ENCODE peak calls at places on chromosomes 3 and 15, in four cellular contexts. N, U, H and C are unnamed samples.
A peak's percentile ranks its signal among the peaks of the same experiment; 100 is the strongest.

GRCh38 chr15:72118400-72118978 is at the start of gene SENP8:
- DNase-seq in N (no peak), U (no peak), H (peak; percentile 93), C (no peak)

GRCh38 chr3:126746395-126747177 is 42.5 kb downstream of the CHCHD6 start:
- DNase-seq in N (no peak), U (peak; percentile 74), H (peak; percentile 55), C (no peak)

GRCh38 chr15:54979949-54980348 is 216.8 kb downstream of the RSL24D1 start:
- DNase-seq in N (no peak), U (no peak), H (no peak), C (no peak)

GRCh38 chr3:168671091-168671490 is 575.4 kb upstream of the GOLIM4 start:
- DNase-seq in N (peak; percentile 51), U (no peak), H (no peak), C (peak; percentile 5)

GRCh38 chr3:186105543-186105942 is 3.3 kb downstream of the ETV5 start:
- DNase-seq in N (no peak), U (no peak), H (no peak), C (no peak)

GRCh38 chr3:13110678-13111116 is 37.5 kb upstream of the IQSEC1 start:
- DNase-seq in N (peak; percentile 67), U (peak; percentile 36), H (peak; percentile 20), C (peak; percentile 70)

GRCh38 chr3:86785381-86785780 is 205.6 kb downstream of the VGLL3 start:
- DNase-seq in N (no peak), U (no peak), H (peak; percentile 81), C (no peak)

GRCh38 chr3:153658151-153658550 is 463.0 kb upstream of the ARHGEF26 start:
- DNase-seq in N (no peak), U (no peak), H (peak; percentile 75), C (no peak)

GRCh38 chr3:183008303-183008702 is 28.0 kb upstream of the DCUN1D1 start:
- DNase-seq in N (no peak), U (no peak), H (no peak), C (no peak)

GRCh38 chr15:69400850-69401249 is 13.3 kb upstream of the KIF23 start:
- DNase-seq in N (no peak), U (no peak), H (no peak), C (no peak)

GRCh38 chr15:74789171-74789627 is 7.3 kb downstream of the CSK start:
- DNase-seq in N (peak; percentile 89), U (no peak), H (no peak), C (no peak)

GRCh38 chr3:34882764-34883163 is 756.6 kb upstream of the ARPP21 start:
- DNase-seq in N (no peak), U (no peak), H (peak; percentile 28), C (no peak)

GRCh38 chr15:60973637-60974415 is 255.3 kb downstream of the RORA start:
- DNase-seq in N (no peak), U (no peak), H (peak; percentile 46), C (no peak)

GRCh38 chr3:81485444-81485865 is 276.0 kb downstream of the GBE1 start:
- DNase-seq in N (peak; percentile 12), U (no peak), H (peak; percentile 82), C (no peak)

GRCh38 chr3:103127737-103128136 is 692.9 kb downstream of the ZPLD1 start:
- DNase-seq in N (no peak), U (no peak), H (peak; percentile 60), C (no peak)

GRCh38 chr3:165797551-165797950 is 39.7 kb downstream of the BCHE start:
- DNase-seq in N (no peak), U (no peak), H (no peak), C (no peak)

GRCh38 chr3:11601446-11602241 is 42.1 kb downstream of the VGLL4 start:
- DNase-seq in N (no peak), U (no peak), H (no peak), C (peak; percentile 46)

GRCh38 chr3:143240921-143241320 is 121.3 kb downstream of the CHST2 start:
- DNase-seq in N (no peak), U (no peak), H (peak; percentile 15), C (no peak)

GRCh38 chr15:82552861-82553260 is 12.6 kb upstream of the RPS17 start:
- DNase-seq in N (no peak), U (no peak), H (no peak), C (no peak)

GRCh38 chr15:40843885-40844542 is at the start of gene SPINT1:
- DNase-seq in N (peak; percentile 82), U (peak; percentile 77), H (peak; percentile 40), C (peak; percentile 73)

GRCh38 chr15:57118013-57118799 is 199.8 kb downstream of the TCF12 start:
- DNase-seq in N (no peak), U (no peak), H (peak; percentile 40), C (no peak)

GRCh38 chr3:170741756-170742530 is 128.1 kb downstream of the RPL22L1 start:
- DNase-seq in N (no peak), U (no peak), H (peak; percentile 51), C (no peak)

GRCh38 chr3:45079715-45080114 is 53.6 kb downstream of the CLEC3B start:
- DNase-seq in N (no peak), U (no peak), H (no peak), C (no peak)

GRCh38 chr3:66224220-66224619 is 3.4 kb downstream of the SLC25A26 start:
- DNase-seq in N (no peak), U (no peak), H (no peak), C (no peak)

GRCh38 chr3:172034786-172035685 is 4.3 kb upstream of the FNDC3B start:
- DNase-seq in N (no peak), U (no peak), H (no peak), C (no peak)

GRCh38 chr3:107392549-107393165 is 15.4 kb downstream of the CCDC54 start:
- DNase-seq in N (no peak), U (no peak), H (peak; percentile 77), C (no peak)

GRCh38 chr3:140358696-140359095 is 319.2 kb upstream of the TRIM42 start:
- DNase-seq in N (no peak), U (no peak), H (no peak), C (no peak)

GRCh38 chr3:128854382-128854939 is 25.0 kb upstream of the ACAD9 start:
- DNase-seq in N (no peak), U (no peak), H (no peak), C (no peak)
- H3K9me3 ChIP-seq in N (peaks cover 22% of the 10 kb centered on the region), U (peaks cover 31% of the 10 kb centered on the region), H (peaks cover 29% of the 10 kb centered on the region), C (no peaks in the 10 kb centered on the region)

DNA sequence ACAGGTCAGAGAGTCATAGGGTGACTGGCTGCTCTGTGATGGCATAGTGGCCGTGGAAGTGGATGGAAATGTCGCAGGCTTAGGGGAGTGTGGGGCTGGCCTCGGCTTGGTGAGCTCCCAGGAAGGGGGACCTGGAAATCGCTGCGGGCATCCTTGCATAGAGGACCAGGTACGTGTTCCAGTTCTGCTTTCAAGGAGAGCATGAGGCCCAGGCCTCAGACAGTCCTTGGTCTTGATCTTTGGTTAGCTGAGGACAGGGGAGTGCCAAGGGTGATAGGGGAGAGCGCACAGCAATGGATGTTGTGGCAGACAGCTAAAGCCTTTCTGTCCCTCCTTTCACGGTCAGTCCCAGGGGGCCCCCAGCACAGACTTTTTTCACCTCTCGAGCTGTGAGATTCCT is 110.5 kb downstream of the SNRPN start:
- DNase-seq in N (no peak), U (no peak), H (no peak), C (no peak)
- H3K9me3 ChIP-seq in N (peaks cover 79% of the 10 kb centered on the region), U (peaks cover 100% of the 10 kb centered on the region), H (peaks cover 100% of the 10 kb centered on the region), C (peaks cover 18% of the 10 kb centered on the region)

DNA sequence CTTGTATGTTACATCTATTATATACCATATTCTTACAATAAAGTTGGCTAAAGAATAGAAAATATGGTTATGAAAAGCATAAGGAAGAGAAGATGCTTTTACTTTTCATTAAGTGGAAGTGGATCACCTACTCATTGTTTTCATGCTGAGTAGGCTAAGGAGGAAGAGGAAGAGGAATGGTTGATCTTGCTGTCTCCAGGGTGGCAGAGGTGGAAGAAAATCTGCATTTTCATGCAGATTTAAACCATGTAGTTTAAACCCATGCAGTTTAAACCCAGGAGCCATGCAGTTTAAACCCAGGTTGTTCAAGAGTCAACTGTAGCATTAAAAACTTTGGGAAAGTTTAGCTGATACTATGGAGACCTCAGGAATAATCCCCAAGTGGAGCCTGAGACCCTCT is 214.8 kb upstream of the NAALADL2 start:
- DNase-seq in N (no peak), U (no peak), H (no peak), C (no peak)
- H3K9me3 ChIP-seq in N (no peaks in the 10 kb centered on the region), U (no peaks in the 10 kb centered on the region), H (no peaks in the 10 kb centered on the region), C (no peaks in the 10 kb centered on the region)

DNA sequence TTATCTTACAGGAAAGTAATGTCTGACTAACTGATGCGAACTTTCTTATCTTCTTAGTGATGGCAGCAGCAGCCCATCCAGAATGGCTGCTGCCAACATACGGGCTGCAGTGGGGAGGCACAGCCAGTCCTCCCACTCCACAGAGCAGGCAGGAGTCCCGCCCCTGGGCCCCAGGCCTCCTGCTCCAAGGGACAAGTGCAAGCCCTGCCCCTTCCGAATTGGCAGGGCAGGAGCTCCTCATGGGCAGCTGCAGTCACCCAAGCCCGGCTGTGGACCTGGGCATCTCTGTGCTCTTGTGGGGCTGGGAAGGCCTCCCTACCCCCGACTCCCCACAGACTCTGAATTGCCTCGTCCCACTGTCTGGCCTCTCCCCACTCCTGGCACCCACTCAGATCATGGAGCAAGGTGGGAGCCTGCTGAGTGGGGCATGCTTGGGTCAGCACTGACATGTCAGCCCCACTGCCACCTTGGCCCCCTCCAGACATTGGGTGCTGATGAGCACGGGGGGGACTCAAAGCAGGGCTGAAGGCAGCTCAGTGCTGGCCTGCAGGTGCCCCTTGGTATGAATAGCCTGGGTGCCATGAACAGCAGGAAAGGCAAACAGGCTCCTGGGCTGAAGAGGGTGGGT is 618.9 kb upstream of the KCNMB2 start:
- DNase-seq in N (no peak), U (no peak), H (no peak), C (no peak)
- H3K9me3 ChIP-seq in N (no peaks in the 10 kb centered on the region), U (no peaks in the 10 kb centered on the region), H (no peaks in the 10 kb centered on the region), C (no peaks in the 10 kb centered on the region)

GRCh38 chr3:435161-435560 is 238.6 kb downstream of the CHL1 start:
- DNase-seq in N (no peak), U (no peak), H (no peak), C (no peak)
- H3K9me3 ChIP-seq in N (no peaks in the 10 kb centered on the region), U (no peaks in the 10 kb centered on the region), H (no peaks in the 10 kb centered on the region), C (no peaks in the 10 kb centered on the region)

GRCh38 chr3:177899275-177900067 is 636.8 kb upstream of the KCNMB2 start:
- DNase-seq in N (no peak), U (no peak), H (no peak), C (no peak)

GRCh38 chr3:177893321-177893720 is 642.9 kb upstream of the KCNMB2 start:
- DNase-seq in N (no peak), U (no peak), H (no peak), C (no peak)

GRCh38 chr3:177889158-177889557 is 647.1 kb upstream of the KCNMB2 start:
- DNase-seq in N (no peak), U (no peak), H (no peak), C (no peak)

GRCh38 chr3:177898185-177898584 is 638.1 kb upstream of the KCNMB2 start:
- DNase-seq in N (no peak), U (no peak), H (no peak), C (no peak)

DNA sequence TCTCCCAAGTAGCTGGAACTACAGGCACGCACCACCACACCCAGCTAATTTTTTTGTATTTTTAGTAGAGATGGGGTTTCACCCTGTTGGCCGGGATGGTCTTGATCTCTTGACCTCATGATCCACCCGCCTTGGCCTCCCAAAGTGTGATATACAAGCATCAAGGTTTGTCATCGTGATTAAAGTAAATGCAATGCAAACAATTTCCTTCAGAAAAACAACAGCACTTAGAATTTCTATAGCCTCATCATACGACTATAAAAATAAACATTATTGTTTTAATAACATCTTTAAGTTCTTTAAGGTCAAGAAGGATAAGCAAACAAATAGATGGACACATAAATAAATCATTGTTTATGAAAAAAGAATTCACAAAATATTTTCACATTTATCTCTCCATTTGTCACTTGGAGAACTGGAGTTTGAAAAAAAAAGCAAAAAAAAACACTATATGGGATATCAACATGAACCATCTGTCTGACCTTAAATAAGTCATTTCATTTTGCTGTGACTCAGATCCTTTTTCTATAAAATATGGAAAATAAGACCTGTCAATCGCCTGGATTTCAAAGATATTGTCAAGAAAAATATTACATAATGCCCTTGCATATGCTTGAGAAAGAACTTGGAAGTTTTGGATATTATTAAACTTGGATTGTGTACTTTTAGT is 642.1 kb upstream of the KCNMB2 start:
- DNase-seq in N (no peak), U (no peak), H (no peak), C (no peak)
- H3K9me3 ChIP-seq in N (no peaks in the 10 kb centered on the region), U (peaks cover 2% of the 10 kb centered on the region), H (peaks cover 22% of the 10 kb centered on the region), C (no peaks in the 10 kb centered on the region)